ENCODE peak calls at places on chromosomes 5 and 9, in nine cellular contexts. One of them, this sample, is unnamed.

GRCh38 chr5:36654598-36654997 is 48.2 kb downstream of the SLC1A3 start:
- DNase-seq in heart left ventricle: no peak
- DNase-seq in upper lobe of left lung: no peak
- DNase-seq in K562: no peak
- DNase-seq in transverse colon: no peak
- DNase-seq in HepG2: no peak
- DNase-seq in ovary: no peak
- DNase-seq in adrenal gland: no peak
- DNase-seq in body of pancreas: no peak
- DNase-seq in this sample: no peak

GRCh38 chr5:170265527-170265926 is 32.0 kb downstream of the LCP2 start:
- DNase-seq in heart left ventricle: peak
- DNase-seq in upper lobe of left lung: no peak
- DNase-seq in K562: no peak
- DNase-seq in transverse colon: no peak
- DNase-seq in HepG2: no peak
- DNase-seq in ovary: peak
- DNase-seq in adrenal gland: peak
- DNase-seq in body of pancreas: peak
- DNase-seq in this sample: no peak

GRCh38 chr9:113446323-113446740 is 17.2 kb upstream of the RGS3 start:
- DNase-seq in heart left ventricle: no peak
- DNase-seq in upper lobe of left lung: no peak
- DNase-seq in K562: peak
- DNase-seq in transverse colon: no peak
- DNase-seq in HepG2: peak
- DNase-seq in ovary: no peak
- DNase-seq in adrenal gland: no peak
- DNase-seq in body of pancreas: peak
- DNase-seq in this sample: no peak

GRCh38 chr9:110744753-110745522 is 76.3 kb downstream of the MUSK start:
- DNase-seq in heart left ventricle: no peak
- DNase-seq in upper lobe of left lung: no peak
- DNase-seq in K562: no peak
- DNase-seq in transverse colon: no peak
- DNase-seq in HepG2: no peak
- DNase-seq in ovary: peak
- DNase-seq in adrenal gland: peak
- DNase-seq in body of pancreas: peak
- DNase-seq in this sample: no peak

GRCh38 chr9:134301387-134302129 is 24.7 kb upstream of the RXRA start:
- DNase-seq in heart left ventricle: peak
- DNase-seq in upper lobe of left lung: no peak
- DNase-seq in K562: no peak
- DNase-seq in transverse colon: no peak
- DNase-seq in HepG2: no peak
- DNase-seq in ovary: peak
- DNase-seq in adrenal gland: no peak
- DNase-seq in body of pancreas: peak
- DNase-seq in this sample: no peak

GRCh38 chr9:34576943-34577634 is 12.4 kb downstream of the CNTFR start:
- DNase-seq in heart left ventricle: no peak
- DNase-seq in upper lobe of left lung: no peak
- DNase-seq in K562: peak
- DNase-seq in transverse colon: no peak
- DNase-seq in HepG2: no peak
- DNase-seq in ovary: peak
- DNase-seq in adrenal gland: peak
- DNase-seq in body of pancreas: no peak
- DNase-seq in this sample: no peak

GRCh38 chr5:173726848-173727557 is 110.6 kb upstream of the BOD1 start:
- DNase-seq in heart left ventricle: no peak
- DNase-seq in upper lobe of left lung: no peak
- DNase-seq in K562: no peak
- DNase-seq in transverse colon: no peak
- DNase-seq in HepG2: no peak
- DNase-seq in ovary: no peak
- DNase-seq in adrenal gland: no peak
- DNase-seq in body of pancreas: no peak
- DNase-seq in this sample: no peak

GRCh38 chr5:50824109-50824508 is 157.7 kb downstream of the PARP8 start:
- DNase-seq in heart left ventricle: no peak
- DNase-seq in upper lobe of left lung: no peak
- DNase-seq in K562: no peak
- DNase-seq in transverse colon: no peak
- DNase-seq in HepG2: no peak
- DNase-seq in ovary: no peak
- DNase-seq in adrenal gland: no peak
- DNase-seq in body of pancreas: no peak
- DNase-seq in this sample: no peak

GRCh38 chr9:26689041-26689440 is 203.6 kb downstream of the CAAP1 start:
- DNase-seq in heart left ventricle: no peak
- DNase-seq in upper lobe of left lung: no peak
- DNase-seq in K562: no peak
- DNase-seq in transverse colon: no peak
- DNase-seq in HepG2: no peak
- DNase-seq in ovary: no peak
- DNase-seq in adrenal gland: no peak
- DNase-seq in body of pancreas: no peak
- DNase-seq in this sample: no peak

GRCh38 chr5:85428426-85428934 is 1043.8 kb upstream of the EDIL3 start:
- DNase-seq in heart left ventricle: no peak
- DNase-seq in upper lobe of left lung: no peak
- DNase-seq in K562: no peak
- DNase-seq in transverse colon: no peak
- DNase-seq in HepG2: no peak
- DNase-seq in ovary: no peak
- DNase-seq in adrenal gland: no peak
- DNase-seq in body of pancreas: no peak
- DNase-seq in this sample: no peak

GRCh38 chr9:20361220-20361619 is 261.1 kb downstream of the MLLT3 start:
- DNase-seq in heart left ventricle: no peak
- DNase-seq in upper lobe of left lung: no peak
- DNase-seq in K562: no peak
- DNase-seq in transverse colon: no peak
- DNase-seq in HepG2: no peak
- DNase-seq in ovary: no peak
- DNase-seq in adrenal gland: no peak
- DNase-seq in body of pancreas: no peak
- DNase-seq in this sample: no peak

GRCh38 chr9:135611142-135611874 is 28.0 kb downstream of the GLT6D1 start:
- DNase-seq in heart left ventricle: no peak
- DNase-seq in upper lobe of left lung: peak
- DNase-seq in K562: no peak
- DNase-seq in transverse colon: no peak
- DNase-seq in HepG2: no peak
- DNase-seq in ovary: no peak
- DNase-seq in adrenal gland: no peak
- DNase-seq in body of pancreas: no peak
- DNase-seq in this sample: no peak

GRCh38 chr9:2336055-2336454 is 285.5 kb upstream of the VLDLR start:
- DNase-seq in heart left ventricle: no peak
- DNase-seq in upper lobe of left lung: no peak
- DNase-seq in K562: no peak
- DNase-seq in transverse colon: no peak
- DNase-seq in HepG2: no peak
- DNase-seq in ovary: no peak
- DNase-seq in adrenal gland: no peak
- DNase-seq in body of pancreas: peak
- DNase-seq in this sample: no peak

GRCh38 chr5:64727150-64727549 is 36.8 kb downstream of the SHISAL2B start:
- DNase-seq in heart left ventricle: no peak
- DNase-seq in upper lobe of left lung: no peak
- DNase-seq in K562: no peak
- DNase-seq in transverse colon: no peak
- DNase-seq in HepG2: no peak
- DNase-seq in ovary: no peak
- DNase-seq in adrenal gland: no peak
- DNase-seq in body of pancreas: no peak
- DNase-seq in this sample: no peak

GRCh38 chr5:72634444-72634843 is 127.2 kb upstream of the ZNF366 start:
- DNase-seq in heart left ventricle: no peak
- DNase-seq in upper lobe of left lung: no peak
- DNase-seq in K562: no peak
- DNase-seq in transverse colon: no peak
- DNase-seq in HepG2: no peak
- DNase-seq in ovary: no peak
- DNase-seq in adrenal gland: no peak
- DNase-seq in body of pancreas: no peak
- DNase-seq in this sample: no peak

GRCh38 chr9:29212590-29213373 is 1639.5 kb upstream of the C9orf72 start:
- DNase-seq in heart left ventricle: no peak
- DNase-seq in upper lobe of left lung: peak
- DNase-seq in K562: no peak
- DNase-seq in transverse colon: no peak
- DNase-seq in HepG2: no peak
- DNase-seq in ovary: no peak
- DNase-seq in adrenal gland: no peak
- DNase-seq in body of pancreas: peak
- DNase-seq in this sample: peak

GRCh38 chr5:177410575-177410974 is 1.2 kb upstream of the F12 start:
- DNase-seq in heart left ventricle: no peak
- DNase-seq in upper lobe of left lung: no peak
- DNase-seq in K562: no peak
- DNase-seq in transverse colon: no peak
- DNase-seq in HepG2: no peak
- DNase-seq in ovary: no peak
- DNase-seq in adrenal gland: no peak
- DNase-seq in body of pancreas: no peak
- DNase-seq in this sample: no peak

GRCh38 chr9:105238302-105238701 is 6.1 kb upstream of the SLC44A1 start:
- DNase-seq in heart left ventricle: no peak
- DNase-seq in upper lobe of left lung: no peak
- DNase-seq in K562: no peak
- DNase-seq in transverse colon: peak
- DNase-seq in HepG2: no peak
- DNase-seq in ovary: no peak
- DNase-seq in adrenal gland: no peak
- DNase-seq in body of pancreas: peak
- DNase-seq in this sample: no peak

GRCh38 chr5:17169507-17169906 is 47.9 kb upstream of the BASP1 start:
- DNase-seq in heart left ventricle: no peak
- DNase-seq in upper lobe of left lung: no peak
- DNase-seq in K562: no peak
- DNase-seq in transverse colon: no peak
- DNase-seq in HepG2: peak
- DNase-seq in ovary: no peak
- DNase-seq in adrenal gland: no peak
- DNase-seq in body of pancreas: no peak
- DNase-seq in this sample: no peak

GRCh38 chr5:132653716-132654115 is 4.3 kb upstream of the IL13 start:
- DNase-seq in heart left ventricle: no peak
- DNase-seq in upper lobe of left lung: no peak
- DNase-seq in K562: no peak
- DNase-seq in transverse colon: no peak
- DNase-seq in HepG2: no peak
- DNase-seq in ovary: no peak
- DNase-seq in adrenal gland: no peak
- DNase-seq in body of pancreas: no peak
- DNase-seq in this sample: no peak
- TF ChIP-seq CTCF in heart left ventricle: no peak
- TF ChIP-seq CTCF in upper lobe of left lung: no peak
- TF ChIP-seq CTCF in K562: no peak
- TF ChIP-seq CTCF in transverse colon: no peak
- TF ChIP-seq CTCF in HepG2: peak
- TF ChIP-seq CTCF in ovary: no peak
- TF ChIP-seq CTCF in adrenal gland: no peak
- TF ChIP-seq CTCF in body of pancreas: no peak
- TF ChIP-seq CTCF in this sample: no peak

DNA sequence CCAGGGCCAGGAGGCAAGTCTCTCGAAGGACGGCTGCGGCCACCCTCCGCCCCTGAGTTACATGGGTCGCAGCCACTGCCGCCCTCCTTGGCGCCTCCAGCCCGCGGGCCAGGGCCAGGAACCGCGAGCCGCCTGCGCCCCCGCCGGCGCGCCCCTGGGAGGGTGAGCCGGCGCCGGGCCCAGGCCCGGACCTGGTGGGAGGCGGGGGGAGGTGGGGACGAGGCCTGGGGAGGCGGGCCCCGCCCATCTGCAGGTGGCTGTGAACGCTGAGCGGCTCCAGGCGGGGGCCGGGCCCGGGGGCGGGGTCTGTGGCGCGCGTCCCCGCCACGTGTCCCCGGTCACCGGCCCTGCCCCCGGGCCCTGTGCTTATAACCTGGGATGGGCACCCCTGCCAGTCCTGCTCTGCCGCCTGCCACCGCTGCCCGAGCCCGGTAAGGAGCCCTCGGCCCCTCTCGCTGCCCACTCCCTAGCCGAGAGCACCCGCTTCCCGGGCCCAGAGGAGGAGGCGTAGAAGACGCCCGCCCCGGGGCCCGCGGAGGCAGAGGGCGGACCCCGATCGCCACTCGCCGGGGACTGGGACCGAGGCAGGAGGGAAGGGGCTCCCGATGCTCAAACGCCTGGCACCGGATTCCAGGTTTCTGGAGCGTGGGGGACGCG is at the start of gene ASS1:
- DNase-seq in heart left ventricle: peak
- DNase-seq in upper lobe of left lung: peak
- DNase-seq in K562: peak
- DNase-seq in transverse colon: peak
- DNase-seq in HepG2: peak
- DNase-seq in ovary: peak
- DNase-seq in adrenal gland: peak
- DNase-seq in body of pancreas: peak
- DNase-seq in this sample: peak
- TF ChIP-seq POLR2A in heart left ventricle: no peak
- TF ChIP-seq POLR2A in upper lobe of left lung: peak
- TF ChIP-seq POLR2A in K562: no peak
- TF ChIP-seq POLR2A in transverse colon: peak
- TF ChIP-seq POLR2A in HepG2: no peak
- TF ChIP-seq POLR2A in ovary: peak
- TF ChIP-seq POLR2A in adrenal gland: peak
- TF ChIP-seq POLR2A in body of pancreas: peak
- TF ChIP-seq POLR2A in this sample: peak

DNA sequence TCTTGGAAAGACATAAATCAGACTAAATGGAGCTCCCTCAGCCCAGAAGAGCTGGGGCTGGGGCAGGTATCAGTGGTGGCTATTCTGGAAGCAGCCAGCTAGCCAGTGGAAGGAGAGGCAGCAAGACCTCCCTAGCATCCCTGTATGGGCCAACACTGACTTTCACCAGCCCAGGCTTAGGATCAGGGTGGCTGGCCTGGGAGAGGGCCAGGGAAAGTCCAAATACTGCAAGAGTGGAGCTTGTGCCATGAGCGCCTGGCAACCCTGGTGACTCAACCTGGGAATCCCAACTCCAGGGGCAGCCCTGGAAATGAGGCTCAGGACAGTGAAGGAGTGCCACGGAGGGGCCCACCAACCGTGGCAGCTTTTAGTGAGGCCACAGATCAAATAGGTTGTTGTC is 7.6 kb upstream of the IRF1 start:
- DNase-seq in heart left ventricle: peak
- DNase-seq in upper lobe of left lung: no peak
- DNase-seq in K562: no peak
- DNase-seq in transverse colon: no peak
- DNase-seq in HepG2: no peak
- DNase-seq in ovary: no peak
- DNase-seq in adrenal gland: peak
- DNase-seq in body of pancreas: peak
- DNase-seq in this sample: no peak
- H3K27ac ChIP-seq in heart left ventricle: peak
- H3K27ac ChIP-seq in upper lobe of left lung: peak
- H3K27ac ChIP-seq in K562: no peak
- H3K27ac ChIP-seq in transverse colon: peak
- H3K27ac ChIP-seq in HepG2: no peak
- H3K27ac ChIP-seq in ovary: peak
- H3K27ac ChIP-seq in adrenal gland: peak
- H3K27ac ChIP-seq in body of pancreas: peak
- H3K27ac ChIP-seq in this sample: peak

GRCh38 chr5:40030661-40031060 is 605.9 kb upstream of the DAB2 start:
- DNase-seq in heart left ventricle: no peak
- DNase-seq in upper lobe of left lung: no peak
- DNase-seq in K562: no peak
- DNase-seq in transverse colon: no peak
- DNase-seq in HepG2: no peak
- DNase-seq in ovary: no peak
- DNase-seq in adrenal gland: no peak
- DNase-seq in body of pancreas: no peak
- DNase-seq in this sample: no peak
- TF ChIP-seq CTCF in heart left ventricle: no peak
- TF ChIP-seq CTCF in upper lobe of left lung: no peak
- TF ChIP-seq CTCF in K562: no peak
- TF ChIP-seq CTCF in transverse colon: no peak
- TF ChIP-seq CTCF in HepG2: no peak
- TF ChIP-seq CTCF in ovary: no peak
- TF ChIP-seq CTCF in adrenal gland: no peak
- TF ChIP-seq CTCF in body of pancreas: no peak
- TF ChIP-seq CTCF in this sample: no peak

This sample was measured in Peyer's patch.